ENCODE peak calls at places on chromosomes 3 and 15, in nine cellular contexts. U, W, C, Y, S, J, D, V and N are unnamed samples.

GRCh38 chr3:9399746-9400145 is 2.3 kb downstream of the SETD5 start:
- DNase-seq in J (peak; percentile 51), U (peak; percentile 55), D (peak; percentile 88), C (peak; percentile 72), V (peak; percentile 90), W (peak; percentile 90), Y (peak; percentile 91), S (peak; percentile 92), N (peak; percentile 80)

GRCh38 chr3:161475905-161476304 is 20.7 kb upstream of the OTOL1 start:
- DNase-seq in V (no peak), U (no peak), J (peak; percentile 5), D (peak; percentile 33), C (no peak), W (no peak), S (peak; percentile 79), Y (no peak), N (no peak)

GRCh38 chr3:108071394-108071793 is 19.4 kb downstream of the CD47 start:
- DNase-seq in C (no peak), Y (no peak), S (no peak), V (no peak), W (no peak), U (no peak), D (no peak), J (no peak), N (no peak)

GRCh38 chr3:23548706-23549105 is 257.0 kb upstream of the UBE2E1 start:
- DNase-seq in U (no peak), S (no peak), W (no peak), V (no peak), J (no peak), D (no peak), Y (no peak), C (no peak), N (no peak)

GRCh38 chr3:120682095-120682681 is at the start of gene HGD:
- DNase-seq in S (no peak), U (no peak), D (peak; percentile 94), C (no peak), J (no peak), W (no peak), V (no peak), Y (no peak), N (no peak)

GRCh38 chr3:172766241-172766640 is 15.7 kb downstream of the ECT2 start:
- DNase-seq in C (no peak), D (no peak), Y (no peak), S (no peak), J (no peak), U (no peak), V (no peak), W (no peak), N (no peak)

GRCh38 chr15:68818671-68819450 is 1.8 kb downstream of the ANP32A start:
- DNase-seq in U (peak; percentile 91), J (peak; percentile 38), S (peak; percentile 27), W (peak; percentile 81), C (no peak), V (peak; percentile 67), D (peak; percentile 46), Y (peak; percentile 27), N (peak; percentile 82)

GRCh38 chr15:37880009-37880834 is 54.2 kb upstream of the TMCO5A start:
- DNase-seq in D (peak; percentile 71), C (no peak), J (no peak), Y (peak; percentile 54), S (peak; percentile 72), U (no peak), W (no peak), V (peak; percentile 30), N (peak; percentile 55)

GRCh38 chr3:64244011-64244942 is 19.0 kb upstream of the PRICKLE2 start:
- DNase-seq in C (no peak), U (no peak), S (peak; percentile 50), J (no peak), D (peak; percentile 52), V (peak; percentile 3), Y (peak; percentile 16), W (no peak), N (peak; percentile 47)

GRCh38 chr15:22786868-22787698 is 639 bp downstream of the NIPA1 start:
- DNase-seq in J (no peak), S (no peak), C (no peak), D (peak; percentile 47), V (peak; percentile 46), Y (no peak), U (no peak), W (no peak), N (peak; percentile 52)

GRCh38 chr3:24145981-24146822 is 201.1 kb downstream of the NR1D2 start:
- DNase-seq in S (peak; percentile 88), U (no peak), J (peak; percentile 93), V (no peak), Y (peak; percentile 30), C (no peak), D (peak; percentile 59), W (no peak), N (no peak)

GRCh38 chr3:108117245-108117644 is 26.4 kb upstream of the CD47 start:
- DNase-seq in W (no peak), S (peak; percentile 20), V (peak; percentile 65), D (peak; percentile 64), J (no peak), C (no peak), Y (no peak), U (peak; percentile 46), N (no peak)

GRCh38 chr3:129556890-129557736 is 14.1 kb downstream of the H1-8 start:
- DNase-seq in Y (no peak), D (no peak), U (no peak), C (no peak), W (no peak), J (no peak), S (no peak), V (no peak), N (no peak)

GRCh38 chr15:25468611-25469010 is 29.8 kb upstream of the UBE3A start:
- DNase-seq in C (no peak), D (no peak), J (no peak), V (no peak), S (no peak), U (no peak), W (no peak), Y (no peak), N (no peak)

GRCh38 chr3:184505479-184505878 is 56.1 kb upstream of the EPHB3 start:
- DNase-seq in J (no peak), U (no peak), Y (no peak), D (no peak), C (no peak), S (no peak), V (no peak), W (no peak), N (no peak)

GRCh38 chr3:191020730-191021405 is 158.4 kb upstream of the GMNC start:
- DNase-seq in W (no peak), C (no peak), D (no peak), Y (no peak), S (peak; percentile 24), J (no peak), V (no peak), U (no peak), N (no peak)

GRCh38 chr3:16665282-16665741 is 60.1 kb upstream of the DAZL start:
- DNase-seq in J (peak; percentile 19), C (no peak), V (peak; percentile 16), S (no peak), D (peak; percentile 79), U (no peak), Y (peak; percentile 88), W (no peak), N (peak; percentile 95)

GRCh38 chr3:105593315-105593714 is 226.6 kb downstream of the ALCAM start:
- DNase-seq in W (no peak), V (no peak), J (no peak), U (no peak), C (no peak), S (no peak), D (no peak), Y (no peak), N (no peak)

GRCh38 chr3:60202052-60202753 is 1049.0 kb downstream of the FHIT start:
- DNase-seq in S (no peak), C (peak; percentile 10), J (no peak), Y (no peak), D (no peak), W (no peak), V (no peak), U (no peak), N (no peak)

GRCh38 chr3:11254876-11255275 is 17.3 kb upstream of the ATG7 start:
- DNase-seq in C (no peak), U (no peak), S (peak; percentile 13), D (no peak), W (no peak), J (no peak), Y (no peak), V (no peak), N (no peak)

GRCh38 chr3:196198771-196199753 is 12.1 kb downstream of the ZDHHC19 start:
- DNase-seq in Y (no peak), U (no peak), V (no peak), S (peak; percentile 41), J (no peak), D (no peak), C (no peak), W (no peak), N (no peak)

GRCh38 chr15:74845208-74845568 is 2.2 kb upstream of the ULK3 start:
- DNase-seq in V (no peak), C (no peak), J (no peak), Y (no peak), W (no peak), D (no peak), S (no peak), U (peak; percentile 45), N (no peak)

GRCh38 chr3:14391033-14391432 is 11.4 kb upstream of the SLC6A6 start:
- DNase-seq in W (no peak), V (peak; percentile 56), Y (no peak), D (peak; percentile 50), J (no peak), C (peak; percentile 22), U (peak; percentile 81), S (peak; percentile 72), N (no peak)

GRCh38 chr3:196057663-196058356 is 24.1 kb downstream of the TFRC start:
- DNase-seq in W (no peak), D (no peak), U (no peak), V (no peak), J (no peak), Y (no peak), C (no peak), S (no peak), N (no peak)

GRCh38 chr3:45666729-45667440 is 22.3 kb upstream of the SACM1L start:
- DNase-seq in U (no peak), V (peak; percentile 29), C (no peak), D (peak; percentile 54), Y (peak; percentile 30), S (peak; percentile 50), J (peak; percentile 92), W (peak; percentile 91), N (no peak)

GRCh38 chr3:179401561-179401960 is 49.7 kb downstream of the GNB4 start:
- DNase-seq in D (no peak), U (no peak), C (no peak), S (no peak), J (no peak), V (no peak), Y (no peak), W (no peak), N (peak; percentile 49)

GRCh38 chr3:122322095-122323075 is 2.7 kb upstream of the CSTA start:
- DNase-seq in Y (no peak), D (no peak), W (no peak), J (no peak), S (no peak), U (peak; percentile 80), C (no peak), V (no peak), N (no peak)

GRCh38 chr3:168952551-168952950 is 711.0 kb downstream of the MECOM start:
- DNase-seq in S (peak; percentile 21), D (peak; percentile 57), V (no peak), J (no peak), C (no peak), Y (peak; percentile 36), U (no peak), W (no peak), N (no peak)